ENCODE peak calls at places on chromosomes 13 and 19, in six cellular contexts. Z is nucleus accumbens; Y is activated CD4-positive, alpha-beta T cell treated with anti-CD3 and anti-CD28 coated beads, Interleukin-2, amount 10 ng/mL, durations not matched to agents 7 days and 5 days; T is astrocyte of the cerebellum; J is breast epithelium; H is effector memory CD4-positive, alpha-beta T cell. O is an unnamed sample.
A peak's percentile ranks its signal among the peaks of the same experiment; 100 is the strongest.

GRCh38 chr19:41431426-41432386 is 4.5 kb upstream of the B3GNT8 start:
- DNase-seq in J (no peak), Z (no peak), H (no peak), Y (peak; percentile 30), T (no peak), O (peak; percentile 79)

GRCh38 chr13:31890946-31891345 is 140.6 kb upstream of the FRY start:
- DNase-seq in Y (no peak), H (no peak), J (no peak), T (no peak), Z (no peak), O (no peak)

GRCh38 chr19:15154002-15154612 is 46.7 kb downstream of the NOTCH3 start:
- DNase-seq in H (no peak), Y (peak; percentile 46), Z (no peak), J (no peak), T (no peak), O (peak; percentile 68)

GRCh38 chr13:75774176-75774575 is 138.0 kb downstream of the LMO7 start:
- DNase-seq in H (no peak), J (no peak), T (no peak), Y (no peak), Z (no peak), O (no peak)

GRCh38 chr19:6042776-6043726 is 65.1 kb upstream of the RANBP3 start:
- DNase-seq in T (no peak), J (no peak), Y (no peak), H (no peak), Z (no peak), O (no peak)

GRCh38 chr13:39787086-39787487 is 131.6 kb downstream of the COG6 start:
- DNase-seq in H (no peak), Z (no peak), J (no peak), Y (no peak), T (no peak), O (no peak)

GRCh38 chr19:10514211-10515145 is 2.8 kb downstream of the S1PR5 start:
- DNase-seq in T (no peak), J (no peak), Y (peak; percentile 48), H (no peak), Z (peak; percentile 7), O (no peak)

GRCh38 chr13:76596216-76596615 is 290.0 kb downstream of the KCTD12 start:
- DNase-seq in H (no peak), J (no peak), Y (no peak), Z (no peak), T (no peak), O (no peak)

GRCh38 chr13:51618626-51619025 is 34.4 kb downstream of the WDFY2 start:
- DNase-seq in H (no peak), Y (no peak), Z (no peak), J (peak; percentile 65), T (no peak), O (no peak)

GRCh38 chr19:49151339-49152217 is 3.6 kb downstream of the HRC start:
- DNase-seq in Z (no peak), H (no peak), Y (peak; percentile 26), T (no peak), J (peak; percentile 93), O (no peak)

GRCh38 chr19:40257096-40257517 is 28.0 kb downstream of the AKT2 start:
- DNase-seq in Y (no peak), J (peak; percentile 61), T (no peak), Z (no peak), H (no peak), O (no peak)

GRCh38 chr19:36128392-36128736 is 11.5 kb upstream of the CAPNS1 start:
- DNase-seq in H (no peak), T (no peak), Z (no peak), J (no peak), Y (no peak), O (peak; percentile 86)

GRCh38 chr19:17778621-17779280 is 16.2 kb upstream of the B3GNT3 start:
- DNase-seq in H (no peak), T (no peak), Y (no peak), J (no peak), Z (no peak), O (no peak)

O was measured in Kasumi-1.